ENCODE peak calls at places on chromosome 14, in five cellular contexts. One of them, this sample, is unnamed.

GRCh38 chr14:85599939-85600338 is 70.0 kb downstream of the FLRT2 start:
- DNase-seq in nephron progenitor cell: no peak
- DNase-seq in stimulated activated CD8-positive, alpha-beta memory T cell treated with anti-CD3 and anti-CD28 coated beads, Interleukin-15, amount 100 ng/mL, for 4 hours: no peak
- DNase-seq in amniotic stem cell: no peak
- DNase-seq in GM04504: no peak
- DNase-seq in this sample: no peak

GRCh38 chr14:63388766-63389431 is 70.2 kb upstream of the GPHB5 start:
- DNase-seq in stimulated activated CD8-positive, alpha-beta memory T cell treated with anti-CD3 and anti-CD28 coated beads, Interleukin-15, amount 100 ng/mL, for 4 hours: peak
- DNase-seq in amniotic stem cell: no peak
- DNase-seq in GM04504: peak
- DNase-seq in nephron progenitor cell: peak
- DNase-seq in this sample: no peak

GRCh38 chr14:56002316-56002715 is 115.9 kb upstream of the PELI2 start:
- DNase-seq in stimulated activated CD8-positive, alpha-beta memory T cell treated with anti-CD3 and anti-CD28 coated beads, Interleukin-15, amount 100 ng/mL, for 4 hours: no peak
- DNase-seq in GM04504: no peak
- DNase-seq in nephron progenitor cell: no peak
- DNase-seq in amniotic stem cell: peak
- DNase-seq in this sample: no peak

GRCh38 chr14:20836668-20837338 is 34.2 kb upstream of the RNASE1 start:
- DNase-seq in GM04504: no peak
- DNase-seq in amniotic stem cell: no peak
- DNase-seq in stimulated activated CD8-positive, alpha-beta memory T cell treated with anti-CD3 and anti-CD28 coated beads, Interleukin-15, amount 100 ng/mL, for 4 hours: no peak
- DNase-seq in nephron progenitor cell: no peak
- DNase-seq in this sample: no peak

GRCh38 chr14:67973415-67973814 is 153.8 kb downstream of the RAD51B start:
- DNase-seq in amniotic stem cell: no peak
- DNase-seq in GM04504: no peak
- DNase-seq in stimulated activated CD8-positive, alpha-beta memory T cell treated with anti-CD3 and anti-CD28 coated beads, Interleukin-15, amount 100 ng/mL, for 4 hours: no peak
- DNase-seq in nephron progenitor cell: no peak
- DNase-seq in this sample: no peak

GRCh38 chr14:62162998-62163589 is 400.9 kb downstream of the SNAPC1 start:
- DNase-seq in amniotic stem cell: peak
- DNase-seq in nephron progenitor cell: peak
- DNase-seq in stimulated activated CD8-positive, alpha-beta memory T cell treated with anti-CD3 and anti-CD28 coated beads, Interleukin-15, amount 100 ng/mL, for 4 hours: no peak
- DNase-seq in GM04504: no peak
- DNase-seq in this sample: no peak

GRCh38 chr14:78985668-78986073 is 815.5 kb downstream of the NRXN3 start:
- DNase-seq in nephron progenitor cell: no peak
- DNase-seq in stimulated activated CD8-positive, alpha-beta memory T cell treated with anti-CD3 and anti-CD28 coated beads, Interleukin-15, amount 100 ng/mL, for 4 hours: no peak
- DNase-seq in amniotic stem cell: no peak
- DNase-seq in GM04504: no peak
- DNase-seq in this sample: no peak

GRCh38 chr14:92280554-92281262 is 42.3 kb upstream of the SLC24A4 start:
- DNase-seq in nephron progenitor cell: no peak
- DNase-seq in GM04504: no peak
- DNase-seq in stimulated activated CD8-positive, alpha-beta memory T cell treated with anti-CD3 and anti-CD28 coated beads, Interleukin-15, amount 100 ng/mL, for 4 hours: no peak
- DNase-seq in amniotic stem cell: no peak
- DNase-seq in this sample: no peak

GRCh38 chr14:103653802-103654201 is 24.8 kb downstream of the KLC1 start:
- DNase-seq in GM04504: no peak
- DNase-seq in stimulated activated CD8-positive, alpha-beta memory T cell treated with anti-CD3 and anti-CD28 coated beads, Interleukin-15, amount 100 ng/mL, for 4 hours: no peak
- DNase-seq in nephron progenitor cell: no peak
- DNase-seq in amniotic stem cell: no peak
- DNase-seq in this sample: no peak

GRCh38 chr14:77508249-77508648 is 9.6 kb upstream of the ISM2 start:
- DNase-seq in nephron progenitor cell: no peak
- DNase-seq in amniotic stem cell: no peak
- DNase-seq in GM04504: no peak
- DNase-seq in stimulated activated CD8-positive, alpha-beta memory T cell treated with anti-CD3 and anti-CD28 coated beads, Interleukin-15, amount 100 ng/mL, for 4 hours: no peak
- DNase-seq in this sample: no peak

GRCh38 chr14:91796622-91797347 is 64.9 kb upstream of the CATSPERB start:
- DNase-seq in stimulated activated CD8-positive, alpha-beta memory T cell treated with anti-CD3 and anti-CD28 coated beads, Interleukin-15, amount 100 ng/mL, for 4 hours: no peak
- DNase-seq in amniotic stem cell: no peak
- DNase-seq in GM04504: peak
- DNase-seq in nephron progenitor cell: no peak
- DNase-seq in this sample: no peak

GRCh38 chr14:92039073-92039719 is 663 bp downstream of the TRIP11 start:
- DNase-seq in amniotic stem cell: peak
- DNase-seq in GM04504: no peak
- DNase-seq in nephron progenitor cell: peak
- DNase-seq in stimulated activated CD8-positive, alpha-beta memory T cell treated with anti-CD3 and anti-CD28 coated beads, Interleukin-15, amount 100 ng/mL, for 4 hours: no peak
- DNase-seq in this sample: peak

GRCh38 chr14:104800600-104801283 is at the start of gene ZBTB42:
- DNase-seq in GM04504: no peak
- DNase-seq in amniotic stem cell: no peak
- DNase-seq in stimulated activated CD8-positive, alpha-beta memory T cell treated with anti-CD3 and anti-CD28 coated beads, Interleukin-15, amount 100 ng/mL, for 4 hours: peak
- DNase-seq in nephron progenitor cell: peak
- DNase-seq in this sample: peak

GRCh38 chr14:94826774-94827173 is 56.9 kb upstream of the GSC start:
- DNase-seq in stimulated activated CD8-positive, alpha-beta memory T cell treated with anti-CD3 and anti-CD28 coated beads, Interleukin-15, amount 100 ng/mL, for 4 hours: no peak
- DNase-seq in GM04504: no peak
- DNase-seq in nephron progenitor cell: no peak
- DNase-seq in amniotic stem cell: no peak
- DNase-seq in this sample: no peak

GRCh38 chr14:33950320-33951182 is at the start of gene EGLN3:
- DNase-seq in GM04504: peak
- DNase-seq in nephron progenitor cell: peak
- DNase-seq in amniotic stem cell: peak
- DNase-seq in stimulated activated CD8-positive, alpha-beta memory T cell treated with anti-CD3 and anti-CD28 coated beads, Interleukin-15, amount 100 ng/mL, for 4 hours: no peak
- DNase-seq in this sample: peak

GRCh38 chr14:91749857-91750256 is 18.0 kb upstream of the CATSPERB start:
- DNase-seq in GM04504: no peak
- DNase-seq in amniotic stem cell: no peak
- DNase-seq in stimulated activated CD8-positive, alpha-beta memory T cell treated with anti-CD3 and anti-CD28 coated beads, Interleukin-15, amount 100 ng/mL, for 4 hours: no peak
- DNase-seq in nephron progenitor cell: no peak
- DNase-seq in this sample: no peak

GRCh38 chr14:65290830-65291229 is 121.7 kb upstream of the FUT8 start:
- DNase-seq in GM04504: peak
- DNase-seq in nephron progenitor cell: no peak
- DNase-seq in amniotic stem cell: peak
- DNase-seq in stimulated activated CD8-positive, alpha-beta memory T cell treated with anti-CD3 and anti-CD28 coated beads, Interleukin-15, amount 100 ng/mL, for 4 hours: no peak
- DNase-seq in this sample: no peak

GRCh38 chr14:75636100-75636692 is 24.5 kb downstream of the ERG28 start:
- DNase-seq in amniotic stem cell: no peak
- DNase-seq in nephron progenitor cell: no peak
- DNase-seq in GM04504: no peak
- DNase-seq in stimulated activated CD8-positive, alpha-beta memory T cell treated with anti-CD3 and anti-CD28 coated beads, Interleukin-15, amount 100 ng/mL, for 4 hours: no peak
- DNase-seq in this sample: no peak

GRCh38 chr14:61342486-61342885 is 21.1 kb downstream of the PRKCH start:
- DNase-seq in amniotic stem cell: no peak
- DNase-seq in stimulated activated CD8-positive, alpha-beta memory T cell treated with anti-CD3 and anti-CD28 coated beads, Interleukin-15, amount 100 ng/mL, for 4 hours: peak
- DNase-seq in nephron progenitor cell: no peak
- DNase-seq in GM04504: no peak
- DNase-seq in this sample: no peak

GRCh38 chr14:73602994-73603393 is 9.3 kb upstream of the ACOT6 start:
- DNase-seq in amniotic stem cell: no peak
- DNase-seq in GM04504: no peak
- DNase-seq in stimulated activated CD8-positive, alpha-beta memory T cell treated with anti-CD3 and anti-CD28 coated beads, Interleukin-15, amount 100 ng/mL, for 4 hours: no peak
- DNase-seq in nephron progenitor cell: no peak
- DNase-seq in this sample: no peak

GRCh38 chr14:89805501-89805900 is 149.0 kb downstream of the EFCAB11 start:
- DNase-seq in nephron progenitor cell: no peak
- DNase-seq in amniotic stem cell: no peak
- DNase-seq in stimulated activated CD8-positive, alpha-beta memory T cell treated with anti-CD3 and anti-CD28 coated beads, Interleukin-15, amount 100 ng/mL, for 4 hours: no peak
- DNase-seq in GM04504: no peak
- DNase-seq in this sample: no peak

GRCh38 chr14:100010679-100011078 is 54.5 kb upstream of the EVL start:
- DNase-seq in stimulated activated CD8-positive, alpha-beta memory T cell treated with anti-CD3 and anti-CD28 coated beads, Interleukin-15, amount 100 ng/mL, for 4 hours: no peak
- DNase-seq in nephron progenitor cell: no peak
- DNase-seq in amniotic stem cell: no peak
- DNase-seq in GM04504: no peak
- DNase-seq in this sample: no peak

GRCh38 chr14:96384740-96385139 is 7.2 kb upstream of the AK7 start:
- DNase-seq in nephron progenitor cell: no peak
- DNase-seq in stimulated activated CD8-positive, alpha-beta memory T cell treated with anti-CD3 and anti-CD28 coated beads, Interleukin-15, amount 100 ng/mL, for 4 hours: no peak
- DNase-seq in GM04504: no peak
- DNase-seq in amniotic stem cell: no peak
- DNase-seq in this sample: no peak

GRCh38 chr14:59318908-59319307 is 130.4 kb downstream of the DAAM1 start:
- DNase-seq in GM04504: no peak
- DNase-seq in nephron progenitor cell: no peak
- DNase-seq in amniotic stem cell: no peak
- DNase-seq in stimulated activated CD8-positive, alpha-beta memory T cell treated with anti-CD3 and anti-CD28 coated beads, Interleukin-15, amount 100 ng/mL, for 4 hours: no peak
- DNase-seq in this sample: no peak

GRCh38 chr14:69580009-69580577 is 5.4 kb upstream of the CCDC177 start:
- DNase-seq in GM04504: peak
- DNase-seq in stimulated activated CD8-positive, alpha-beta memory T cell treated with anti-CD3 and anti-CD28 coated beads, Interleukin-15, amount 100 ng/mL, for 4 hours: no peak
- DNase-seq in amniotic stem cell: no peak
- DNase-seq in nephron progenitor cell: peak
- DNase-seq in this sample: no peak

GRCh38 chr14:53840444-53840843 is 116.2 kb downstream of the BMP4 start:
- DNase-seq in amniotic stem cell: no peak
- DNase-seq in nephron progenitor cell: no peak
- DNase-seq in stimulated activated CD8-positive, alpha-beta memory T cell treated with anti-CD3 and anti-CD28 coated beads, Interleukin-15, amount 100 ng/mL, for 4 hours: no peak
- DNase-seq in GM04504: no peak
- DNase-seq in this sample: no peak

GRCh38 chr14:68549966-68550705 is 242.7 kb downstream of the ZFP36L1 start:
- DNase-seq in amniotic stem cell: no peak
- DNase-seq in GM04504: no peak
- DNase-seq in nephron progenitor cell: no peak
- DNase-seq in stimulated activated CD8-positive, alpha-beta memory T cell treated with anti-CD3 and anti-CD28 coated beads, Interleukin-15, amount 100 ng/mL, for 4 hours: no peak
- DNase-seq in this sample: no peak

GRCh38 chr14:50620341-50620740 is 47.8 kb downstream of the SAV1 start:
- DNase-seq in stimulated activated CD8-positive, alpha-beta memory T cell treated with anti-CD3 and anti-CD28 coated beads, Interleukin-15, amount 100 ng/mL, for 4 hours: no peak
- DNase-seq in amniotic stem cell: no peak
- DNase-seq in nephron progenitor cell: no peak
- DNase-seq in GM04504: no peak
- DNase-seq in this sample: no peak

GRCh38 chr14:32400480-32400879 is 71.4 kb downstream of the AKAP6 start:
- DNase-seq in nephron progenitor cell: no peak
- DNase-seq in GM04504: peak
- DNase-seq in stimulated activated CD8-positive, alpha-beta memory T cell treated with anti-CD3 and anti-CD28 coated beads, Interleukin-15, amount 100 ng/mL, for 4 hours: no peak
- DNase-seq in amniotic stem cell: no peak
- DNase-seq in this sample: no peak

GRCh38 chr14:99946652-99947489 is 118.4 kb upstream of the EVL start:
- DNase-seq in stimulated activated CD8-positive, alpha-beta memory T cell treated with anti-CD3 and anti-CD28 coated beads, Interleukin-15, amount 100 ng/mL, for 4 hours: peak
- DNase-seq in GM04504: no peak
- DNase-seq in nephron progenitor cell: peak
- DNase-seq in amniotic stem cell: no peak
- DNase-seq in this sample: peak

GRCh38 chr14:32254952-32255679 is 52.0 kb upstream of the RNU6-8 start:
- DNase-seq in amniotic stem cell: no peak
- DNase-seq in stimulated activated CD8-positive, alpha-beta memory T cell treated with anti-CD3 and anti-CD28 coated beads, Interleukin-15, amount 100 ng/mL, for 4 hours: no peak
- DNase-seq in GM04504: peak
- DNase-seq in nephron progenitor cell: peak
- DNase-seq in this sample: peak

GRCh38 chr14:95871531-95871930 is 5.1 kb upstream of the TUNAR start:
- DNase-seq in GM04504: no peak
- DNase-seq in stimulated activated CD8-positive, alpha-beta memory T cell treated with anti-CD3 and anti-CD28 coated beads, Interleukin-15, amount 100 ng/mL, for 4 hours: no peak
- DNase-seq in amniotic stem cell: no peak
- DNase-seq in nephron progenitor cell: no peak
- DNase-seq in this sample: no peak

GRCh38 chr14:37593496-37594237 is 1.4 kb downstream of the FOXA1 start:
- DNase-seq in GM04504: no peak
- DNase-seq in nephron progenitor cell: no peak
- DNase-seq in amniotic stem cell: no peak
- DNase-seq in stimulated activated CD8-positive, alpha-beta memory T cell treated with anti-CD3 and anti-CD28 coated beads, Interleukin-15, amount 100 ng/mL, for 4 hours: no peak
- DNase-seq in this sample: no peak

GRCh38 chr14:104872469-104873341 is 7.6 kb downstream of the CEP170B start:
- DNase-seq in stimulated activated CD8-positive, alpha-beta memory T cell treated with anti-CD3 and anti-CD28 coated beads, Interleukin-15, amount 100 ng/mL, for 4 hours: no peak
- DNase-seq in GM04504: peak
- DNase-seq in nephron progenitor cell: peak
- DNase-seq in amniotic stem cell: no peak
- DNase-seq in this sample: peak

GRCh38 chr14:103111297-103111981 is 11.8 kb upstream of the TNFAIP2 start:
- DNase-seq in stimulated activated CD8-positive, alpha-beta memory T cell treated with anti-CD3 and anti-CD28 coated beads, Interleukin-15, amount 100 ng/mL, for 4 hours: no peak
- DNase-seq in GM04504: no peak
- DNase-seq in nephron progenitor cell: no peak
- DNase-seq in amniotic stem cell: no peak
- DNase-seq in this sample: peak

GRCh38 chr14:45051180-45051579 is 32.7 kb upstream of the PRPF39 start:
- DNase-seq in GM04504: peak
- DNase-seq in amniotic stem cell: no peak
- DNase-seq in stimulated activated CD8-positive, alpha-beta memory T cell treated with anti-CD3 and anti-CD28 coated beads, Interleukin-15, amount 100 ng/mL, for 4 hours: no peak
- DNase-seq in nephron progenitor cell: no peak
- DNase-seq in this sample: no peak

GRCh38 chr14:36451346-36452065 is 68.5 kb downstream of the NKX2-1 start:
- DNase-seq in amniotic stem cell: no peak
- DNase-seq in nephron progenitor cell: no peak
- DNase-seq in stimulated activated CD8-positive, alpha-beta memory T cell treated with anti-CD3 and anti-CD28 coated beads, Interleukin-15, amount 100 ng/mL, for 4 hours: no peak
- DNase-seq in GM04504: no peak
- DNase-seq in this sample: peak

GRCh38 chr14:64612021-64612380 is 62.2 kb downstream of the PPP1R36 start:
- DNase-seq in nephron progenitor cell: no peak
- DNase-seq in amniotic stem cell: peak
- DNase-seq in stimulated activated CD8-positive, alpha-beta memory T cell treated with anti-CD3 and anti-CD28 coated beads, Interleukin-15, amount 100 ng/mL, for 4 hours: no peak
- DNase-seq in GM04504: no peak
- DNase-seq in this sample: no peak

This sample was measured in upper lobe of left lung.